ENCODE peak calls at places on chromosomes 5 and 9, in ten cellular contexts. D, I, F, G, L, T, P, C, W and B are unnamed samples.

GRCh38 chr9:19551124-19551929 is 142.5 kb downstream of the ACER2 start:
- DNase-seq in C (no peak), I (no peak), P (no peak), W (no peak), L (peak; percentile 8), G (no peak), F (no peak), T (no peak), D (no peak), B (no peak)

GRCh38 chr9:127509955-127510299 is 58.6 kb downstream of the LRSAM1 start:
- DNase-seq in P (no peak), F (no peak), C (no peak), T (no peak), D (no peak), L (no peak), G (peak; percentile 35), W (no peak), I (no peak), B (no peak)

GRCh38 chr5:111857633-111858032 is 100.6 kb upstream of the NREP start:
- DNase-seq in F (peak; percentile 13), T (no peak), P (no peak), D (no peak), C (no peak), W (no peak), I (no peak), G (no peak), L (no peak), B (no peak)

GRCh38 chr5:2906302-2907090 is 155.0 kb upstream of the IRX2 start:
- DNase-seq in F (no peak), W (no peak), C (no peak), T (no peak), I (no peak), L (no peak), D (no peak), G (peak; percentile 26), P (no peak), B (no peak)

GRCh38 chr9:107218834-107219485 is 64.1 kb upstream of the RAD23B start:
- DNase-seq in D (no peak), W (no peak), L (no peak), P (no peak), G (no peak), I (no peak), F (peak; percentile 39), T (no peak), C (no peak), B (no peak)

GRCh38 chr9:134765785-134766184 is 114.8 kb upstream of the FCN2 start:
- DNase-seq in T (no peak), F (no peak), C (no peak), W (no peak), I (no peak), G (no peak), D (no peak), L (no peak), P (no peak), B (no peak)

GRCh38 chr5:170638454-170639220 is 134.8 kb downstream of the KCNIP1 start:
- DNase-seq in C (peak; percentile 90), P (peak; percentile 43), F (peak; percentile 77), L (peak; percentile 62), I (no peak), D (peak; percentile 49), T (peak; percentile 16), W (peak; percentile 76), G (peak; percentile 88), B (peak; percentile 50)

GRCh38 chr5:5497132-5497748 is 74.8 kb downstream of the ICE1 start:
- DNase-seq in P (no peak), L (peak; percentile 37), D (peak; percentile 32), I (no peak), G (peak; percentile 76), W (peak; percentile 55), C (peak; percentile 86), T (no peak), F (peak; percentile 91), B (peak; percentile 34)

GRCh38 chr5:155562153-155562552 is 548.6 kb downstream of the KIF4B start:
- DNase-seq in G (no peak), T (no peak), L (no peak), I (no peak), C (no peak), W (no peak), P (no peak), F (no peak), D (no peak), B (no peak)

GRCh38 chr5:160743027-160743426 is 109.0 kb downstream of the ATP10B start:
- DNase-seq in L (no peak), C (no peak), G (no peak), D (no peak), P (no peak), T (no peak), I (no peak), F (no peak), W (no peak), B (no peak)

GRCh38 chr5:79297661-79298060 is 61.7 kb downstream of the JMY start:
- DNase-seq in F (no peak), G (peak; percentile 50), W (no peak), T (no peak), P (no peak), C (no peak), L (peak; percentile 4), I (no peak), D (peak; percentile 44), B (no peak)

GRCh38 chr9:69317894-69318293 is 7.1 kb upstream of the ENTREP1 start:
- DNase-seq in W (no peak), G (no peak), D (no peak), T (no peak), I (no peak), L (no peak), F (no peak), C (no peak), P (no peak), B (no peak)

GRCh38 chr5:134526483-134527155 is 1.1 kb downstream of the JADE2 start:
- DNase-seq in W (peak; percentile 84), L (peak; percentile 89), I (no peak), F (peak; percentile 77), T (peak; percentile 70), P (peak; percentile 50), D (peak; percentile 49), G (peak; percentile 65), C (peak; percentile 82), B (peak; percentile 82)

GRCh38 chr9:131432050-131432449 is 38.2 kb downstream of the PRRC2B start:
- DNase-seq in G (no peak), C (no peak), T (no peak), I (no peak), P (no peak), D (no peak), F (no peak), W (no peak), L (no peak), B (no peak)

GRCh38 chr9:80931163-80931562 is 758.2 kb downstream of the TLE1 start:
- DNase-seq in I (no peak), L (no peak), P (no peak), D (no peak), C (no peak), G (no peak), W (no peak), T (no peak), F (no peak), B (no peak)

GRCh38 chr5:168428552-168428951 is 57.7 kb upstream of the RARS1 start:
- DNase-seq in C (no peak), F (no peak), W (no peak), D (no peak), G (no peak), T (no peak), I (no peak), L (no peak), P (no peak), B (no peak)

GRCh38 chr5:132103969-132104391 is 30.4 kb downstream of the CSF2 start:
- DNase-seq in D (no peak), I (no peak), L (no peak), G (no peak), C (no peak), W (peak; percentile 78), T (no peak), P (no peak), F (peak; percentile 88), B (no peak)

GRCh38 chr5:134510970-134511795 is 14.3 kb upstream of the JADE2 start:
- DNase-seq in C (no peak), I (no peak), F (no peak), T (no peak), P (no peak), W (no peak), G (peak; percentile 97), L (no peak), D (peak; percentile 91), B (no peak)

GRCh38 chr5:98121036-98121936 is 652.2 kb upstream of the RGMB start:
- DNase-seq in C (no peak), I (no peak), T (no peak), G (peak; percentile 52), L (no peak), F (no peak), P (no peak), D (no peak), W (no peak), B (no peak)

GRCh38 chr5:142922223-142922952 is 152.2 kb downstream of the ARHGAP26 start:
- DNase-seq in C (peak; percentile 50), F (peak; percentile 88), I (no peak), T (no peak), G (no peak), D (peak; percentile 46), W (no peak), L (peak; percentile 42), P (no peak), B (no peak)

GRCh38 chr5:88610586-88610985 is 272.4 kb downstream of the MEF2C start:
- DNase-seq in W (no peak), P (no peak), I (no peak), G (no peak), F (no peak), C (no peak), T (no peak), L (no peak), D (no peak), B (no peak)

GRCh38 chr5:133863857-133864585 is 104.4 kb downstream of the C5orf15 start:
- DNase-seq in F (no peak), D (no peak), T (no peak), C (no peak), G (no peak), P (no peak), I (no peak), L (no peak), W (no peak), B (no peak)

GRCh38 chr5:15785636-15786035 is 285.7 kb downstream of the FBXL7 start:
- DNase-seq in I (no peak), L (no peak), W (no peak), C (no peak), P (no peak), D (no peak), F (peak; percentile 61), G (no peak), T (no peak), B (no peak)

GRCh38 chr5:17248999-17249634 is 31.7 kb downstream of the BASP1 start:
- DNase-seq in T (peak; percentile 67), I (peak; percentile 95), P (no peak), W (no peak), D (peak; percentile 85), G (peak; percentile 92), F (no peak), L (no peak), C (peak; percentile 93), B (no peak)

GRCh38 chr9:114884787-114885452 is 45.5 kb downstream of the TNFSF8 start:
- DNase-seq in T (no peak), P (no peak), G (no peak), F (no peak), I (no peak), W (no peak), L (no peak), C (no peak), D (no peak), B (no peak)

GRCh38 chr5:136901-137300 is 44.9 kb downstream of the PLEKHG4B start:
- DNase-seq in P (no peak), L (no peak), C (no peak), T (no peak), D (no peak), F (no peak), W (no peak), G (no peak), I (no peak), B (no peak)

GRCh38 chr9:135602789-135603481 is 36.4 kb downstream of the GLT6D1 start:
- DNase-seq in I (no peak), L (peak; percentile 57), D (peak; percentile 2), C (peak; percentile 81), F (peak; percentile 12), G (no peak), T (peak; percentile 16), P (peak; percentile 49), W (peak; percentile 68), B (peak; percentile 14)

GRCh38 chr5:36739751-36740221 is 133.4 kb downstream of the SLC1A3 start:
- DNase-seq in C (peak; percentile 67), P (peak; percentile 58), I (no peak), G (peak; percentile 88), F (peak; percentile 15), D (no peak), T (peak; percentile 68), W (peak; percentile 80), L (peak; percentile 92), B (peak; percentile 55)